ENCODE peak calls at places on chromosome 9, in ten cellular contexts. Z, I, D, Y, E, B, V, R, F and W are unnamed samples.

GRCh38 chr9:115226152-115226551 is 108.2 kb upstream of the TNC start:
- DNase-seq in B (no peak), D (no peak), R (no peak), E (no peak), Z (no peak), Y (no peak), V (no peak), F (no peak), I (no peak), W (no peak)

GRCh38 chr9:117403403-117403811 is 11.4 kb downstream of the ASTN2 start:
- DNase-seq in R (peak; percentile 20), Z (no peak), D (no peak), I (no peak), B (no peak), F (no peak), V (no peak), Y (no peak), E (no peak), W (no peak)

GRCh38 chr9:101438523-101438922 is 2.9 kb upstream of the ALDOB start:
- DNase-seq in E (no peak), D (no peak), B (no peak), I (no peak), Y (no peak), F (no peak), R (no peak), Z (no peak), V (no peak), W (no peak)

GRCh38 chr9:4420351-4420750 is 69.9 kb upstream of the SLC1A1 start:
- DNase-seq in D (no peak), I (no peak), R (no peak), Z (no peak), B (no peak), Y (no peak), E (no peak), F (no peak), V (no peak), W (no peak)

GRCh38 chr9:6910032-6910431 is 152.3 kb downstream of the KDM4C start:
- DNase-seq in I (peak; percentile 48), Z (no peak), F (no peak), R (no peak), Y (no peak), D (peak; percentile 34), E (peak; percentile 44), V (no peak), B (no peak), W (no peak)

GRCh38 chr9:133151601-133152525 is 11.9 kb downstream of the GBGT1 start:
- DNase-seq in V (no peak), E (no peak), F (no peak), B (no peak), I (no peak), D (no peak), R (no peak), Y (no peak), Z (peak; percentile 64), W (peak; percentile 64)

GRCh38 chr9:91677354-91677753 is 253.7 kb upstream of the NFIL3 start:
- DNase-seq in F (no peak), D (no peak), E (peak; percentile 36), V (no peak), Z (no peak), I (peak; percentile 42), B (no peak), R (no peak), Y (no peak), W (no peak)

GRCh38 chr9:108486791-108487190 is 369.0 kb downstream of the ACTL7B start:
- DNase-seq in F (no peak), R (no peak), B (no peak), E (no peak), V (no peak), Z (no peak), I (no peak), D (no peak), Y (peak; percentile 23), W (no peak)

GRCh38 chr9:114988962-114989599 is 58.7 kb upstream of the TNFSF8 start:
- DNase-seq in Y (no peak), D (no peak), F (no peak), B (no peak), I (peak; percentile 8), Z (no peak), E (peak; percentile 17), R (no peak), V (no peak), W (no peak)

GRCh38 chr9:74610523-74611061 is 113.5 kb downstream of the RORB start:
- DNase-seq in E (no peak), I (no peak), Y (peak; percentile 21), Z (no peak), V (no peak), F (no peak), R (no peak), D (no peak), B (no peak), W (no peak)

DNA sequence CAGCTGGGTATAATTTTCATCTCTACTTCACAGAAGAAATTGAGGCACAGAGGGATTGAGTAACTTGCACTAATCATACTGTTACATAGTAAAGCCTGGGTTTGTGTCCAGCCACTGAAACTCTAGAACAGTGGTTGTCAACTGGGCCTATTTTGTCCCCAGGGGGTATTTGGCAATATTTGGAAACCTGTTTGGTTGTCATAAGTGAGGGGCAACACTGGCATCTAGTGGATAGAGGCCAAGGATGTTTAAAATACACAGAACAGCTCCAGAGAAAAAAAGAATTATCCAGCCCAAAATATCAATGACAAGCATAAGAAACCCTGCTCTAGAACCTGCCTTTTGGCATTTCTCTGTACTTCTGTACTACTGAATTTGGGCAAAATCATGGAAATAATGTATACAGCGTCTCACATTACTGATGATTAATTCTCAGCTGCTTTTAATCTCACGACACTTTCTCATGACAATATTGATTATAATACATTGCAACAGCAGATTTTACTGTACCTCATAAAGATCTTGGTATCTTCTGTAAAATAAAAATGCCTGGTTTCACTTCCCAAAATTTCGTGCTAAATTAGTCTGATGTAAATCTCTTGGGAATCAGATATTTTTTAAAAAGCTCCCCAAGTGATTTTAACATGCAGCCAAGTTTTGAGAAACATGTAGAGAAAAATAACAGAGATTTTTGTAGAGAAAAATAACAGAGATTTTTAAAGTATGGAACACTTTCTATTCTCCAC is 112.7 kb downstream of the RORB start:
- DNase-seq in V (peak; percentile 8), Y (no peak), R (no peak), I (peak; percentile 1), F (no peak), E (no peak), Z (no peak), D (no peak), B (no peak), W (no peak)
- TF ChIP-seq CTCF in V (peak; percentile 23), Y (no peak), R (no peak), I (no peak), F (no peak), E (no peak), Z (no peak), D (no peak), B (no peak), W (no peak)

DNA sequence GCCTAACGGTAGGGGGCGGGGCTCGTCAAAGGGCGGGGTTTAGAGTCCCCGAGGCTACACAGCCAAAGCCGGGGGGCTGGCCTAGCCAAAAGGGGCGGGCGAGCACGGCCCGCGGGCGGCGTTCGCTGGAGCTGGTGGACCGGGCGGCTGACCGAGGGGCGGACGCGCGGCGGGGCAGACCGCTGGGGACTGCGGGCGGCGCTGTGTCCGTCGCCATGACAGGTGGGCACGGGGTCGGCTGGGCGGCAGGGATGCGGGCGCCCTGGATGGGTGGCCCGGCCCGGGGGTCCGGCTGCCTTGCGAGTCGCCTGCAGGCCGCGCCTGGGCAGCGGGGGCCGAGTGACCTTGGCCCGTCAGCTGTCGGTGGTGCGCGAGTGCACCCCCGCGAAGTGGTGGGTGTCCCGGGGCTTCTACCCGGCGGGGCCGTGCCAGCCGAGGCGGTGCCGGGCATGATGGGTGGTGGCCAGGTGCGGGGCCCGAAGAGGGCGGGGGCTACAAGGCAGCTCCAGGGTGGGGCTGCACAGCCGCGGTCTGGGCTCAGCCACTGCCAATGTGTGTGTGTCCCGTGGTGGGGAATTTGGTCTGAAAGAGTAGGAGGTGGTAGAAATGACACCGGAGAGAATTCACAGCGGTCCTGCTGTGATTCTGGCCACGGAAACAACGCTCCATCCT is at the start of gene CARD19:
- DNase-seq in R (peak; percentile 66), I (peak; percentile 27), Z (peak; percentile 85), V (peak; percentile 39), Y (peak; percentile 25), E (peak; percentile 35), B (peak; percentile 61), F (peak; percentile 47), D (peak; percentile 12), W (no peak)
- H3K4me1 ChIP-seq in R (peaks cover 52% of the 10 kb centered on the region), I (peaks cover 9% of the 10 kb centered on the region), Z (peaks cover 32% of the 10 kb centered on the region), V (peaks cover 5% of the 10 kb centered on the region), Y (peaks cover 31% of the 10 kb centered on the region), E (peaks cover 26% of the 10 kb centered on the region), B (peaks cover 6% of the 10 kb centered on the region), F (peaks cover 47% of the 10 kb centered on the region), D (peaks cover 31% of the 10 kb centered on the region), W (peaks cover 25% of the 10 kb centered on the region)

GRCh38 chr9:93937193-93937592 is 18.0 kb downstream of the BARX1 start:
- DNase-seq in R (no peak), F (no peak), I (no peak), Y (no peak), Z (no peak), E (no peak), D (no peak), B (no peak), V (no peak), W (no peak)

GRCh38 chr9:93930070-93930469 is 25.1 kb downstream of the BARX1 start:
- DNase-seq in E (no peak), Z (no peak), I (no peak), Y (no peak), V (peak; percentile 62), F (no peak), R (no peak), B (no peak), D (no peak), W (no peak)

GRCh38 chr9:93929231-93929630 is 25.9 kb downstream of the BARX1 start:
- DNase-seq in D (no peak), V (no peak), I (no peak), E (no peak), Y (no peak), Z (no peak), B (no peak), F (no peak), R (no peak), W (no peak)

GRCh38 chr9:93931905-93932304 is 23.2 kb downstream of the BARX1 start:
- DNase-seq in F (no peak), Y (no peak), D (no peak), V (no peak), B (no peak), R (no peak), Z (no peak), E (no peak), I (no peak), W (no peak)
- H3K27ac ChIP-seq in F (no peak overlapping the region), Y (no peak overlapping the region), D (no peak overlapping the region), V (no peak overlapping the region), B (no peak overlapping the region), R (no peak overlapping the region), Z (no peak overlapping the region), E (no peak overlapping the region), I (no peak overlapping the region), W (no peak overlapping the region)

DNA sequence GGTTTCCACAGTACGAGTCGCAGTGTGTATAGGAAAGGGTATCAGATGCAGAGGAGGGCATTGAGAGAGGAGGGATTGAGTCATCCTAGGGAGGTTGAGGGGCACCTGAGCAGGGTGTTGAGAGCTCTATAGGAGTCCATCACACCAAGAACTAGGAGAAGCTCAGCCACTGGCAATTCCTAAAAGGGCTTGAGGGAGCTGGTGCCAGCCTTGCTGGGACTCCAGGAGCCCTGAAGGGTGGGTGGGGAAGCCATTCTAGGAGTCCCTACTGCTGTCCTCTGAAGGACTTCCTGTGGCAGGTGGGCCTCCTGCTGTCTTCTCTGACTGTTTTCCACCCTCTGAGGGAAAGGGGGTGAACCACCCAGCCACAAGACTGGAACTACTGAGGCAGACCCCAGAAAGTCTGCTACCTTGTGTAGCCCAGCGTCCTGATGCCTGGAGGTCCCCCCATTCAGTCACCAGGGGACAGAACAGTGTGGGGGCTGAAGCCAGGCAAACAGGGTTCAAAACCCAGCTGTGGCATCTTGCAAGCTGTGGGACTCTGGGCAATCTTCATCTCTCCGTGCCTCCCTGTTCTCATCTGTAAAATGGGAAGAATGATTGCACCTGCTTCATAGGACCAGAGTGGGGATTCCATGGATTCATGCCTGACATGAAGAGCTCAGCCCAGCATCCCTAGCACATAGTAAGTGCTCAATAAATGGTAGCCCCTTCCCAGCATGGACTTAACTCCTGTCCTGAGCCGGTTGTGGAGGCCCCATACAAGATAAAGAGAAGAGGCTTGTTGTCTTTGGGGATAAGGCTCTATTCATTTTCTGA is 149.5 kb downstream of the C9orf50 start:
- DNase-seq in Y (no peak), B (no peak), V (no peak), D (no peak), R (no peak), Z (peak; percentile 33), I (no peak), E (no peak), F (no peak), W (no peak)
- TF ChIP-seq CTCF in Y (no peak), B (no peak), V (no peak), D (no peak), R (no peak), Z (no peak), I (no peak), E (no peak), F (no peak), W (no peak)